ENCODE peak calls at places on chromosomes 4 and X, in seven cellular contexts. Q is stimulated activated effector memory CD8-positive, alpha-beta T cell treated with anti-CD3 and anti-CD28 coated beads, Interleukin-12 subunit alpha, Interleukin-12 subunit beta, amount 100 ng/mL, for 72 hours; Y is WERI-Rb-1; T is iris pigment epithelial cell; Z is G401; U is GM23248; V is naive B cell. B is an unnamed sample.

GRCh38 chr4:102620697-102621497 is 119.7 kb downstream of the NFKB1 start:
- DNase-seq in Q (no peak), Y (peak), T (peak), Z (peak), V (no peak), U (peak), B (peak)

GRCh38 chrX:132591719-132592275 is 103.0 kb upstream of the MBNL3 start:
- DNase-seq in T (no peak), V (no peak), U (no peak), Q (no peak), Z (no peak), Y (peak), B (no peak)

GRCh38 chrX:54945224-54945623 is 24.6 kb downstream of the TRO start:
- DNase-seq in T (no peak), Y (no peak), Z (no peak), V (no peak), Q (no peak), U (no peak), B (no peak)

GRCh38 chr4:6319530-6320150 is 50.0 kb downstream of the WFS1 start:
- DNase-seq in Y (no peak), U (no peak), V (no peak), Q (no peak), Z (no peak), T (no peak), B (no peak)

GRCh38 chr4:65381648-65382047 is 288.6 kb downstream of the EPHA5 start:
- DNase-seq in V (no peak), U (no peak), Y (no peak), T (no peak), Z (no peak), Q (no peak), B (no peak)

GRCh38 chrX:27976284-27976683 is 5.0 kb downstream of the DCAF8L1 start:
- DNase-seq in V (no peak), Q (no peak), U (no peak), Y (no peak), T (peak), Z (no peak), B (no peak)

GRCh38 chrX:137563681-137564651 is 2.0 kb upstream of the ZIC3 start:
- DNase-seq in U (no peak), Q (no peak), Z (no peak), T (no peak), Y (no peak), V (no peak), B (no peak)

GRCh38 chr4:69848028-69848427 is 11.9 kb downstream of the SULT1E1 start:
- DNase-seq in U (no peak), Z (no peak), T (no peak), Q (no peak), Y (no peak), V (no peak), B (no peak)

GRCh38 chr4:99947608-99948007 is 1.2 kb upstream of the DNAJB14 start:
- DNase-seq in T (no peak), Q (no peak), V (no peak), Z (no peak), Y (no peak), U (peak), B (no peak)

GRCh38 chrX:18769812-18770573 is 62.5 kb downstream of the PPEF1 start:
- DNase-seq in Z (no peak), T (no peak), U (no peak), Y (no peak), V (no peak), Q (no peak), B (no peak)

GRCh38 chrX:153818571-153819397 is 11.6 kb downstream of the PDZD4 start:
- DNase-seq in Z (no peak), V (peak), U (peak), Q (peak), Y (peak), T (no peak), B (no peak)

GRCh38 chrX:25897758-25898157 is 240.4 kb upstream of the MAGEB18 start:
- DNase-seq in U (no peak), Q (no peak), V (no peak), Y (no peak), Z (no peak), T (no peak), B (no peak)

GRCh38 chrX:110089656-110090404 is 86.9 kb downstream of the TMEM164 start:
- DNase-seq in Z (no peak), T (peak), V (peak), Y (no peak), Q (no peak), U (no peak), B (no peak)

GRCh38 chr4:26235500-26235899 is 85.3 kb upstream of the RBPJ start:
- DNase-seq in T (peak), V (no peak), Q (no peak), Y (peak), U (peak), Z (peak), B (no peak)

GRCh38 chr4:120008075-120008474 is 58.6 kb downstream of the MAD2L1 start:
- DNase-seq in U (peak), Q (no peak), Y (no peak), T (no peak), V (no peak), Z (no peak), B (no peak)

GRCh38 chrX:151552721-151553120 is 10.8 kb upstream of the PASD1 start:
- DNase-seq in Y (no peak), T (no peak), V (no peak), Z (no peak), U (no peak), Q (no peak), B (no peak)

GRCh38 chr4:94889961-94890360 is 132.2 kb downstream of the BMPR1B start:
- DNase-seq in Q (no peak), V (no peak), U (peak), Z (no peak), Y (no peak), T (peak), B (no peak)

GRCh38 chr4:41749650-41750049 is 1.1 kb upstream of the PHOX2B start:
- DNase-seq in Y (no peak), U (no peak), Q (no peak), V (no peak), Z (no peak), T (no peak), B (no peak)

B was measured in epithelial cell of proximal tubule.